ENCODE peak calls at places on chromosomes 3 and 15, in six cellular contexts. N is vagina; P is fibroblast of mammary gland; E is IMR-90; R is colonic mucosa; V is CD8-positive, alpha-beta memory T cell. I is an unnamed sample.

GRCh38 chr3:183533410-183534132 is 21.9 kb downstream of the KLHL6 start:
- DNase-seq in N (no peak), P (no peak), E (no peak), R (peak), V (no peak), I (peak)

GRCh38 chr3:157127831-157128767 is 31.8 kb downstream of the CCNL1 start:
- DNase-seq in N (no peak), P (peak), E (peak), R (no peak), V (peak), I (peak)

GRCh38 chr3:143360244-143360643 is 240.7 kb downstream of the CHST2 start:
- DNase-seq in N (no peak), P (peak), E (no peak), R (no peak), V (no peak), I (no peak)

GRCh38 chr3:143343944-143344343 is 224.4 kb downstream of the CHST2 start:
- DNase-seq in N (no peak), P (no peak), E (no peak), R (no peak), V (no peak), I (no peak)

GRCh38 chr3:39577541-39577940 is 110.1 kb downstream of the MOBP start:
- DNase-seq in N (no peak), P (no peak), E (no peak), R (no peak), V (no peak), I (no peak)

GRCh38 chr15:41862515-41863116 is 24.0 kb downstream of the PLA2G4B start:
- DNase-seq in N (no peak), P (no peak), E (no peak), R (peak), V (no peak), I (no peak)

GRCh38 chr3:1002010-1002409 is 90.8 kb upstream of the CNTN6 start:
- DNase-seq in N (no peak), P (no peak), E (no peak), R (no peak), V (no peak), I (no peak)

GRCh38 chr15:88776646-88777045 is 26.6 kb upstream of the ACAN start:
- DNase-seq in N (no peak), P (no peak), E (no peak), R (no peak), V (no peak), I (no peak)

GRCh38 chr3:15606434-15606891 is 4.9 kb downstream of the BTD start:
- DNase-seq in N (no peak), P (peak), E (no peak), R (peak), V (no peak), I (peak)

GRCh38 chr15:62494144-62494543 is 329.1 kb upstream of the C2CD4B start:
- DNase-seq in N (no peak), P (no peak), E (no peak), R (no peak), V (no peak), I (no peak)

GRCh38 chr15:55283295-55284147 is 6.1 kb downstream of the RAB27A start:
- DNase-seq in N (no peak), P (no peak), E (no peak), R (no peak), V (no peak), I (no peak)

GRCh38 chr15:73493936-73494335 is 51.0 kb downstream of the REC114 start:
- DNase-seq in N (no peak), P (no peak), E (no peak), R (no peak), V (no peak), I (no peak)

GRCh38 chr3:10602769-10603768 is 97.7 kb upstream of the ATP2B2 start:
- DNase-seq in N (no peak), P (no peak), E (no peak), R (no peak), V (peak), I (no peak)

GRCh38 chr3:110568246-110568645 is 503.4 kb upstream of the NECTIN3 start:
- DNase-seq in N (no peak), P (peak), E (peak), R (no peak), V (no peak), I (peak)

GRCh38 chr15:68057089-68057488 is 3.0 kb downstream of the PIAS1 start:
- DNase-seq in N (no peak), P (no peak), E (no peak), R (no peak), V (no peak), I (no peak)

GRCh38 chr15:83064859-83065258 is 2.2 kb downstream of the BTBD1 start:
- DNase-seq in N (no peak), P (peak), E (peak), R (no peak), V (no peak), I (no peak)

GRCh38 chr3:171548918-171549317 is 88.7 kb upstream of the TNIK start:
- DNase-seq in N (no peak), P (no peak), E (peak), R (no peak), V (no peak), I (no peak)

GRCh38 chr3:140943781-140944547 is 2.3 kb downstream of the SLC25A36 start:
- DNase-seq in N (no peak), P (no peak), E (no peak), R (no peak), V (no peak), I (no peak)
- H3K4me3 ChIP-seq in N (peak), P (peak), E (peak), R (no peak), V (no peak), I (peak)

GRCh38 chr3:5197470-5198312 is 10.2 kb downstream of the EDEM1 start:
- DNase-seq in N (no peak), P (peak), E (peak), R (no peak), V (no peak), I (no peak)
- H3K4me3 ChIP-seq in N (no peak), P (no peak), E (no peak), R (no peak), V (peak), I (no peak)

GRCh38 chr15:39704684-39705083 is 78.0 kb downstream of the FSIP1 start:
- DNase-seq in N (no peak), P (peak), E (peak), R (no peak), V (no peak), I (peak)
- H3K4me3 ChIP-seq in N (no peak), P (no peak), E (no peak), R (no peak), V (no peak), I (no peak)

GRCh38 chr3:187737401-187738088 is 7.7 kb downstream of the BCL6 start:
- DNase-seq in N (no peak), P (peak), E (peak), R (peak), V (peak), I (no peak)

GRCh38 chr3:187735383-187735782 is 9.9 kb downstream of the BCL6 start:
- DNase-seq in N (no peak), P (no peak), E (no peak), R (no peak), V (no peak), I (no peak)

GRCh38 chr3:187734841-187735240 is 10.4 kb downstream of the BCL6 start:
- DNase-seq in N (no peak), P (no peak), E (no peak), R (no peak), V (no peak), I (no peak)

GRCh38 chr3:187736418-187736871 is 8.8 kb downstream of the BCL6 start:
- DNase-seq in N (no peak), P (peak), E (peak), R (no peak), V (no peak), I (no peak)

GRCh38 chr3:187735837-187736236 is 9.4 kb downstream of the BCL6 start:
- DNase-seq in N (no peak), P (no peak), E (no peak), R (no peak), V (no peak), I (no peak)
- H3K4me3 ChIP-seq in N (no peak), P (no peak), E (no peak), R (no peak), V (no peak), I (no peak)

GRCh38 chr3:69998759-69999158 is 774 bp upstream of the SAMMSON start:
- DNase-seq in N (no peak), P (no peak), E (no peak), R (no peak), V (no peak), I (no peak)

GRCh38 chr3:70000028-70000410 is 486 bp downstream of the SAMMSON start:
- DNase-seq in N (no peak), P (no peak), E (no peak), R (no peak), V (no peak), I (no peak)

GRCh38 chr3:69997486-69998307 is 1.8 kb upstream of the SAMMSON start:
- DNase-seq in N (no peak), P (no peak), E (no peak), R (no peak), V (no peak), I (no peak)

GRCh38 chr3:70000563-70001081 is 1.1 kb downstream of the SAMMSON start:
- DNase-seq in N (no peak), P (no peak), E (peak), R (no peak), V (no peak), I (no peak)

DNA sequence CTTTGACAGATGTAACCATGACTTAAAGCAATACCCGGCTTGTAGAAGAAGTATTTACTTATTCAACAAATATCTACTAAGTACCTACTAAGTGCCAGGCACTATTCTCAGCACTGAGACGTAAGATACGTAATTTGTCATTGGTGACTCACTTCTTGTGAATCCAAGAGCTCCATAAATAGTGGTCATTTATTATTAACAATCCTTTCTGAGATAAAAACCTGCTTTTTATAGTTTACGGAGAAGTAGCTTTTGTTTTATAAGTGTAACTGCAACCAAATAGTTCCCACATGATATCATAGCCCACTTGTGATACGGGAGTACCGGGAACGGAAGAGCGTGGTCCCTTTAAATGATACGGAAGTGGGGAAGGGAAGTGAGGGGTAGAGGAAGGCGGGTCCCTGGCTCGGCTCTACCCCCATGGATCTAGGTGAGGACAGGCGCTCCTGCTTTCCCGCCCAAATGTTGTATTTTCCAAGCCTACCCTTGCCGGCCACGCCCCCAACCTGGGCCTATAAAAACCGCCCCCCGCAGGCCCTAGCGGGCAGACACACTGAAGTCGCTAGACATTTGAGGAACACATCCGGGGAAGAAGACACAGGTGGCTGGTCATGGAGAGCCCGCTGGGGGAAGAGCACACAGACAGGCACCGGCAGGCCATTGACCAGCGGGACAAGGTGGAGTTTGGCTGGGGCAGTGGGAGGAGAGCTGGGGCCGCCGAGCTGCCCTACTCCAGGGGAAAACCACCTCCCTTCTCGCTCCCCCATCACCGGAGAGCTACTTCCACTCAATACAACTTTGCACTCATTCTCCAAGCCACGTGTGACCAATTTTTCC is at the start of gene SAMMSON:
- DNase-seq in N (no peak), P (peak), E (peak), R (no peak), V (no peak), I (no peak)
- H3K4me3 ChIP-seq in N (peak), P (peak), E (no peak), R (no peak), V (no peak), I (no peak)

GRCh38 chr3:27713066-27713400 is 9.1 kb downstream of the EOMES start:
- DNase-seq in N (no peak), P (peak), E (no peak), R (no peak), V (no peak), I (no peak)

GRCh38 chr3:27714101-27714526 is 8.0 kb downstream of the EOMES start:
- DNase-seq in N (no peak), P (no peak), E (no peak), R (no peak), V (no peak), I (no peak)

GRCh38 chr3:27712136-27713065 is 9.7 kb downstream of the EOMES start:
- DNase-seq in N (no peak), P (peak), E (peak), R (peak), V (peak), I (no peak)

GRCh38 chr3:27714692-27715453 is 7.2 kb downstream of the EOMES start:
- DNase-seq in N (no peak), P (no peak), E (no peak), R (peak), V (no peak), I (no peak)

GRCh38 chr3:27713435-27713880 is 8.7 kb downstream of the EOMES start:
- DNase-seq in N (no peak), P (no peak), E (no peak), R (peak), V (no peak), I (no peak)
- H3K4me3 ChIP-seq in N (peak), P (peak), E (peak), R (peak), V (peak), I (peak)

I was measured in epithelial cell of proximal tubule.